ENCODE peak calls at places on chromosomes 5 and 9, in six cellular contexts. One of them, this sample, is unnamed.

GRCh38 chr5:133106761-133107572 is 55.2 kb downstream of the HSPA4 start:
- DNase-seq in H9: no peak
- DNase-seq in mesendoderm: no peak
- DNase-seq in neuronal stem cell: no peak
- DNase-seq in mesenchymal stem cell: no peak
- DNase-seq in trophoblast cell: no peak
- DNase-seq in this sample: no peak

GRCh38 chr9:19999491-20000057 is 210.7 kb upstream of the SLC24A2 start:
- DNase-seq in H9: no peak
- DNase-seq in mesendoderm: no peak
- DNase-seq in neuronal stem cell: no peak
- DNase-seq in mesenchymal stem cell: peak
- DNase-seq in trophoblast cell: no peak
- DNase-seq in this sample: peak

GRCh38 chr5:160128632-160129031 is 9.4 kb upstream of the PWWP2A start:
- DNase-seq in H9: no peak
- DNase-seq in mesendoderm: no peak
- DNase-seq in neuronal stem cell: no peak
- DNase-seq in mesenchymal stem cell: no peak
- DNase-seq in trophoblast cell: no peak
- DNase-seq in this sample: no peak

GRCh38 chr9:114214686-114215397 is 59.5 kb downstream of the COL27A1 start:
- DNase-seq in H9: no peak
- DNase-seq in mesendoderm: no peak
- DNase-seq in neuronal stem cell: no peak
- DNase-seq in mesenchymal stem cell: no peak
- DNase-seq in trophoblast cell: no peak
- DNase-seq in this sample: no peak

GRCh38 chr5:61346511-61346910 is 14.5 kb downstream of the ZSWIM6 start:
- DNase-seq in H9: no peak
- DNase-seq in mesendoderm: no peak
- DNase-seq in neuronal stem cell: no peak
- DNase-seq in mesenchymal stem cell: peak
- DNase-seq in trophoblast cell: no peak
- DNase-seq in this sample: peak

GRCh38 chr5:149803641-149804468 is 73.7 kb downstream of the PPARGC1B start:
- DNase-seq in H9: no peak
- DNase-seq in mesendoderm: no peak
- DNase-seq in neuronal stem cell: no peak
- DNase-seq in mesenchymal stem cell: peak
- DNase-seq in trophoblast cell: no peak
- DNase-seq in this sample: peak

GRCh38 chr5:173581408-173582197 is 34.8 kb downstream of the BOD1 start:
- DNase-seq in H9: peak
- DNase-seq in mesendoderm: peak
- DNase-seq in neuronal stem cell: peak
- DNase-seq in mesenchymal stem cell: peak
- DNase-seq in trophoblast cell: peak
- DNase-seq in this sample: peak

GRCh38 chr9:124180557-124180956 is 77.2 kb upstream of the NEK6 start:
- DNase-seq in H9: no peak
- DNase-seq in mesendoderm: no peak
- DNase-seq in neuronal stem cell: no peak
- DNase-seq in mesenchymal stem cell: no peak
- DNase-seq in trophoblast cell: no peak
- DNase-seq in this sample: peak

GRCh38 chr5:2203774-2204173 is 321.0 kb upstream of the IRX4 start:
- DNase-seq in H9: no peak
- DNase-seq in mesendoderm: no peak
- DNase-seq in neuronal stem cell: no peak
- DNase-seq in mesenchymal stem cell: no peak
- DNase-seq in trophoblast cell: no peak
- DNase-seq in this sample: no peak

GRCh38 chr5:53418844-53419243 is 61.6 kb upstream of the FST start:
- DNase-seq in H9: no peak
- DNase-seq in mesendoderm: no peak
- DNase-seq in neuronal stem cell: no peak
- DNase-seq in mesenchymal stem cell: peak
- DNase-seq in trophoblast cell: no peak
- DNase-seq in this sample: peak

GRCh38 chr9:9612270-9612669 is 1000.5 kb downstream of the PTPRD start:
- DNase-seq in H9: no peak
- DNase-seq in mesendoderm: no peak
- DNase-seq in neuronal stem cell: no peak
- DNase-seq in mesenchymal stem cell: no peak
- DNase-seq in trophoblast cell: no peak
- DNase-seq in this sample: no peak

GRCh38 chr5:135340568-135340967 is 58.5 kb downstream of the MACROH2A1 start:
- DNase-seq in H9: no peak
- DNase-seq in mesendoderm: no peak
- DNase-seq in neuronal stem cell: no peak
- DNase-seq in mesenchymal stem cell: no peak
- DNase-seq in trophoblast cell: no peak
- DNase-seq in this sample: no peak

GRCh38 chr5:19855031-19855430 is 133.0 kb downstream of the CDH18 start:
- DNase-seq in H9: no peak
- DNase-seq in mesendoderm: no peak
- DNase-seq in neuronal stem cell: no peak
- DNase-seq in mesenchymal stem cell: no peak
- DNase-seq in trophoblast cell: no peak
- DNase-seq in this sample: peak

GRCh38 chr5:78837836-78838235 is 147.3 kb downstream of the ARSB start:
- DNase-seq in H9: no peak
- DNase-seq in mesendoderm: no peak
- DNase-seq in neuronal stem cell: no peak
- DNase-seq in mesenchymal stem cell: no peak
- DNase-seq in trophoblast cell: no peak
- DNase-seq in this sample: peak

GRCh38 chr5:107104774-107105050 is 566.0 kb downstream of the EFNA5 start:
- DNase-seq in H9: no peak
- DNase-seq in mesendoderm: peak
- DNase-seq in neuronal stem cell: no peak
- DNase-seq in mesenchymal stem cell: no peak
- DNase-seq in trophoblast cell: peak
- DNase-seq in this sample: no peak

GRCh38 chr5:22699319-22699718 is 153.8 kb downstream of the CDH12 start:
- DNase-seq in H9: no peak
- DNase-seq in mesendoderm: peak
- DNase-seq in neuronal stem cell: no peak
- DNase-seq in mesenchymal stem cell: no peak
- DNase-seq in trophoblast cell: no peak
- DNase-seq in this sample: peak

GRCh38 chr5:39209924-39210323 is 9.4 kb downstream of the FYB1 start:
- DNase-seq in H9: peak
- DNase-seq in mesendoderm: no peak
- DNase-seq in neuronal stem cell: no peak
- DNase-seq in mesenchymal stem cell: no peak
- DNase-seq in trophoblast cell: no peak
- DNase-seq in this sample: no peak

GRCh38 chr9:117718085-117718484 is 13.9 kb downstream of the TLR4 start:
- DNase-seq in H9: no peak
- DNase-seq in mesendoderm: no peak
- DNase-seq in neuronal stem cell: no peak
- DNase-seq in mesenchymal stem cell: peak
- DNase-seq in trophoblast cell: peak
- DNase-seq in this sample: no peak

GRCh38 chr9:71071633-71072032 is 49.8 kb downstream of the TRPM3 start:
- DNase-seq in H9: no peak
- DNase-seq in mesendoderm: no peak
- DNase-seq in neuronal stem cell: no peak
- DNase-seq in mesenchymal stem cell: no peak
- DNase-seq in trophoblast cell: no peak
- DNase-seq in this sample: no peak

GRCh38 chr9:111412280-111412679 is 71.9 kb downstream of the ECPAS start:
- DNase-seq in H9: no peak
- DNase-seq in mesendoderm: no peak
- DNase-seq in neuronal stem cell: no peak
- DNase-seq in mesenchymal stem cell: no peak
- DNase-seq in trophoblast cell: no peak
- DNase-seq in this sample: no peak

GRCh38 chr9:35490155-35490909 is 421 bp downstream of the RUSC2 start:
- DNase-seq in H9: peak
- DNase-seq in mesendoderm: peak
- DNase-seq in neuronal stem cell: no peak
- DNase-seq in mesenchymal stem cell: no peak
- DNase-seq in trophoblast cell: peak
- DNase-seq in this sample: no peak

GRCh38 chr9:132235894-132236661 is 74.2 kb downstream of the NTNG2 start:
- DNase-seq in H9: peak
- DNase-seq in mesendoderm: peak
- DNase-seq in neuronal stem cell: peak
- DNase-seq in mesenchymal stem cell: peak
- DNase-seq in trophoblast cell: peak
- DNase-seq in this sample: peak

GRCh38 chr9:77926314-77926959 is 105.2 kb downstream of the GNAQ start:
- DNase-seq in H9: no peak
- DNase-seq in mesendoderm: no peak
- DNase-seq in neuronal stem cell: no peak
- DNase-seq in mesenchymal stem cell: peak
- DNase-seq in trophoblast cell: peak
- DNase-seq in this sample: peak

GRCh38 chr9:125990793-125991220 is 243.6 kb downstream of the PBX3 start:
- DNase-seq in H9: no peak
- DNase-seq in mesendoderm: no peak
- DNase-seq in neuronal stem cell: no peak
- DNase-seq in mesenchymal stem cell: no peak
- DNase-seq in trophoblast cell: no peak
- DNase-seq in this sample: no peak

GRCh38 chr9:20356392-20357206 is 265.7 kb downstream of the MLLT3 start:
- DNase-seq in H9: peak
- DNase-seq in mesendoderm: peak
- DNase-seq in neuronal stem cell: peak
- DNase-seq in mesenchymal stem cell: peak
- DNase-seq in trophoblast cell: peak
- DNase-seq in this sample: peak

GRCh38 chr5:92946546-92946945 is 634.5 kb downstream of the NR2F1-AS1 start:
- DNase-seq in H9: no peak
- DNase-seq in mesendoderm: no peak
- DNase-seq in neuronal stem cell: no peak
- DNase-seq in mesenchymal stem cell: no peak
- DNase-seq in trophoblast cell: no peak
- DNase-seq in this sample: no peak

DNA sequence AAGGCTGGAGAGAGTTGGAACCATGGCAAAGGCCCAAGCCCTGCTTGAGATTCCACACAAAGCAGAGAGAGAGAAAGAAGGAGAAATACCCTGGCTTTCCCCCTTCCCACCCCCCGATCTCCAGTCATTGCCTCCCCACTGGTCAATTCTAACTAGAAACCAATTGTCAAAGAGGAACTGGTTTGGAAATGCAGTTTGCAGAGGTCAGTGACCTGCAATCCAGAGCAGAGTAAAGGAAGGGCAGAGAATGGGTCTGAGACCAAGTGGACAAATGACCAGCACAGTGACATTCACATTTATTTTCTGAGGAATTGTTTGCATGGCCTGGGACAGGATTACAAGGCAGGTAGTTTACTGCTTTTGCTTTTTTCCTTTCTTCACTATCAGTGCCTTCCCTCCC is 37.5 kb upstream of the ZFYVE16 start:
- DNase-seq in H9: no peak
- DNase-seq in mesendoderm: no peak
- DNase-seq in neuronal stem cell: no peak
- DNase-seq in mesenchymal stem cell: no peak
- DNase-seq in trophoblast cell: no peak
- DNase-seq in this sample: no peak
- H2BK5ac ChIP-seq in H9: no peak
- H2BK5ac ChIP-seq in mesendoderm: no peak
- H2BK5ac ChIP-seq in neuronal stem cell: no peak
- H2BK5ac ChIP-seq in mesenchymal stem cell: no peak
- H2BK5ac ChIP-seq in trophoblast cell: no peak
- H2BK5ac ChIP-seq in this sample: no peak

GRCh38 chr9:89475891-89476440 is 21.9 kb downstream of the SEMA4D start:
- DNase-seq in H9: no peak
- DNase-seq in mesendoderm: no peak
- DNase-seq in neuronal stem cell: no peak
- DNase-seq in mesenchymal stem cell: no peak
- DNase-seq in trophoblast cell: no peak
- DNase-seq in this sample: no peak
- H2BK5ac ChIP-seq in H9: no peak
- H2BK5ac ChIP-seq in mesendoderm: no peak
- H2BK5ac ChIP-seq in neuronal stem cell: no peak
- H2BK5ac ChIP-seq in mesenchymal stem cell: no peak
- H2BK5ac ChIP-seq in trophoblast cell: no peak
- H2BK5ac ChIP-seq in this sample: no peak

GRCh38 chr5:119078870-119079269 is 8.0 kb downstream of the DMXL1 start:
- DNase-seq in H9: no peak
- DNase-seq in mesendoderm: no peak
- DNase-seq in neuronal stem cell: no peak
- DNase-seq in mesenchymal stem cell: peak
- DNase-seq in trophoblast cell: no peak
- DNase-seq in this sample: peak
- H2BK5ac ChIP-seq in H9: peak
- H2BK5ac ChIP-seq in mesendoderm: no peak
- H2BK5ac ChIP-seq in neuronal stem cell: no peak
- H2BK5ac ChIP-seq in mesenchymal stem cell: no peak
- H2BK5ac ChIP-seq in trophoblast cell: no peak
- H2BK5ac ChIP-seq in this sample: no peak

GRCh38 chr9:121741198-121741918 is 89.9 kb downstream of the DAB2IP start:
- DNase-seq in H9: no peak
- DNase-seq in mesendoderm: peak
- DNase-seq in neuronal stem cell: no peak
- DNase-seq in mesenchymal stem cell: no peak
- DNase-seq in trophoblast cell: no peak
- DNase-seq in this sample: no peak
- H2BK5ac ChIP-seq in H9: no peak
- H2BK5ac ChIP-seq in mesendoderm: no peak
- H2BK5ac ChIP-seq in neuronal stem cell: peak
- H2BK5ac ChIP-seq in mesenchymal stem cell: no peak
- H2BK5ac ChIP-seq in trophoblast cell: no peak
- H2BK5ac ChIP-seq in this sample: no peak

DNA sequence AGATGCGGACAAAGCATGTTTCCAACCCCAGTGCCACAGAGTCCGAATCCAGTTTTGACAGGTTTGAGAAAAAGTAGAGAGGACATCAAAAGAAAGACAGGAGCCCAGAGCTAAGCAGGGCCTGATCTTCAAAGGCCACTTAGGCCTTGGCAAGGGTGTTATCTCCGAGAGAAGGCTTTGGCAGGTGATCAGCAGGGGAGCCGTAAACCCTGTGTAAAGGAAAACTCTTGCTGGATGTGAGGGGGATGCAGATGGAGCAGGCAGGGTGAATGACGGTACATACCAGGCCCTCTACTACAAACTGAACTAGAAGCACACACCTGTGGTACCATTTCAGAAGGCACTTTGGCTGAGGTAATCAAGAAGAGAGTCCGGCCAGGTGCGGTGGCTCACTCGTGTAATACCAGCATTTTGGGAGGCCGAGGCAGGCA is 1.4 kb upstream of the HNRNPH1 start:
- DNase-seq in H9: peak
- DNase-seq in mesendoderm: peak
- DNase-seq in neuronal stem cell: no peak
- DNase-seq in mesenchymal stem cell: no peak
- DNase-seq in trophoblast cell: no peak
- DNase-seq in this sample: no peak
- H2BK5ac ChIP-seq in H9: no peak
- H2BK5ac ChIP-seq in mesendoderm: no peak
- H2BK5ac ChIP-seq in neuronal stem cell: no peak
- H2BK5ac ChIP-seq in mesenchymal stem cell: no peak
- H2BK5ac ChIP-seq in trophoblast cell: no peak
- H2BK5ac ChIP-seq in this sample: no peak